ENCODE peak calls at places on chromosomes 4 and X, in seven cellular contexts. D, Z, H, T, I, B and J are unnamed samples.

GRCh38 chr4:131499139-131499873 is 1649.8 kb upstream of the PCDH10 start:
- DNase-seq in H (no peak), I (no peak), D (no peak), Z (no peak), B (no peak), T (no peak), J (no peak)

GRCh38 chr4:48329976-48330375 is 11.4 kb upstream of the SLAIN2 start:
- DNase-seq in D (no peak), Z (no peak), I (no peak), H (no peak), B (no peak), T (no peak), J (no peak)

GRCh38 chrX:110123331-110123782 is 120.4 kb downstream of the TMEM164 start:
- DNase-seq in T (peak; percentile 63), D (no peak), Z (no peak), B (no peak), H (no peak), I (no peak), J (no peak)

GRCh38 chr4:53905281-53905934 is 159.0 kb downstream of the CHIC2 start:
- DNase-seq in D (no peak), B (no peak), T (peak; percentile 31), I (no peak), H (no peak), Z (no peak), J (no peak)

GRCh38 chr4:44447563-44448504 is 775 bp downstream of the KCTD8 start:
- DNase-seq in I (peak; percentile 27), B (no peak), D (no peak), H (no peak), T (no peak), Z (no peak), J (no peak)

GRCh38 chrX:23883737-23884354 is 23.9 kb downstream of the APOO start:
- DNase-seq in Z (no peak), D (peak; percentile 36), B (no peak), I (no peak), H (peak; percentile 66), T (peak; percentile 31), J (peak; percentile 34)

GRCh38 chr4:165787516-165788274 is 85.3 kb upstream of the TLL1 start:
- DNase-seq in D (no peak), H (no peak), B (no peak), I (no peak), T (no peak), Z (no peak), J (no peak)

GRCh38 chr4:61200195-61200990 is at the start of gene ADGRL3:
- DNase-seq in Z (no peak), H (no peak), I (peak; percentile 81), B (peak; percentile 64), T (no peak), D (no peak), J (no peak)

GRCh38 chrX:107842715-107843400 is 17.2 kb downstream of the MID2 start:
- DNase-seq in H (no peak), B (no peak), D (no peak), Z (no peak), I (no peak), T (no peak), J (no peak)

GRCh38 chr4:119302073-119302832 is 19.7 kb downstream of the FABP2 start:
- DNase-seq in B (no peak), D (no peak), I (no peak), T (no peak), H (no peak), Z (no peak), J (no peak)

GRCh38 chrX:13821740-13822139 is 4.8 kb upstream of the GPM6B start:
- DNase-seq in H (no peak), D (no peak), T (no peak), B (no peak), I (no peak), Z (no peak), J (no peak)

GRCh38 chr4:182231080-182231479 is 12.1 kb upstream of the TENM3 start:
- DNase-seq in I (no peak), Z (no peak), B (no peak), H (no peak), T (no peak), D (no peak), J (no peak)

GRCh38 chrX:46569621-46570020 is 3.9 kb upstream of the CHST7 start:
- DNase-seq in Z (no peak), D (no peak), T (no peak), B (no peak), H (no peak), I (no peak), J (no peak)

GRCh38 chr4:130478406-130478805 is 1382.5 kb downstream of the C4orf33 start:
- DNase-seq in B (no peak), D (no peak), H (no peak), I (no peak), T (no peak), Z (no peak), J (no peak)

GRCh38 chrX:10156199-10157031 is at the start of gene CLCN4:
- DNase-seq in B (no peak), D (no peak), T (peak; percentile 67), Z (no peak), I (peak; percentile 41), H (peak; percentile 10), J (peak; percentile 52)

GRCh38 chrX:2451456-2452316 is 49.1 kb downstream of the DHRSX start:
- DNase-seq in D (peak; percentile 25), I (no peak), H (peak; percentile 93), B (no peak), T (no peak), Z (no peak), J (peak; percentile 86)

GRCh38 chr4:77023920-77024319 is 51.9 kb downstream of the CCNI start:
- DNase-seq in D (no peak), I (no peak), T (peak; percentile 38), H (no peak), Z (no peak), B (no peak), J (no peak)

GRCh38 chrX:110037181-110037580 is 34.3 kb downstream of the TMEM164 start:
- DNase-seq in Z (no peak), B (no peak), H (no peak), T (no peak), D (no peak), I (no peak), J (no peak)

GRCh38 chrX:1598021-1598875 is 6.8 kb downstream of the AKAP17A start:
- DNase-seq in Z (no peak), T (no peak), I (no peak), H (no peak), D (no peak), B (no peak), J (no peak)

GRCh38 chr4:110287130-110287529 is 88.7 kb upstream of the ELOVL6 start:
- DNase-seq in B (no peak), H (peak; percentile 44), Z (peak; percentile 83), I (no peak), T (no peak), D (no peak), J (no peak)

GRCh38 chr4:69066945-69067344 is 29.3 kb upstream of the UGT2B7 start:
- DNase-seq in B (no peak), T (no peak), Z (no peak), H (no peak), I (no peak), D (no peak), J (no peak)

GRCh38 chr4:40403079-40403478 is 67.9 kb downstream of the CHRNA9 start:
- DNase-seq in H (no peak), Z (no peak), D (no peak), I (no peak), T (peak; percentile 45), B (no peak), J (no peak)

GRCh38 chr4:137267024-137267423 is 265.3 kb downstream of the PCDH18 start:
- DNase-seq in I (no peak), H (no peak), B (no peak), D (no peak), T (no peak), Z (no peak), J (no peak)

GRCh38 chr4:152159773-152160172 is 376.1 kb downstream of the FBXW7 start:
- DNase-seq in T (no peak), B (no peak), Z (no peak), H (no peak), D (no peak), I (no peak), J (no peak)

GRCh38 chrX:50579955-50580354 is 109.3 kb upstream of the DGKK start:
- DNase-seq in B (no peak), T (peak; percentile 68), H (peak; percentile 59), I (peak; percentile 40), Z (peak; percentile 11), D (peak; percentile 39), J (peak; percentile 31)
- TF ChIP-seq JUND in B (no peak), T (no peak), H (no peak), I (no peak), Z (no peak), D (no peak), J (no peak)

GRCh38 chrX:78595901-78596502 is 63.1 kb downstream of the RTL3 start:
- DNase-seq in T (no peak), Z (no peak), B (peak; percentile 0), H (no peak), I (no peak), D (no peak), J (no peak)
- TF ChIP-seq JUND in T (no peak), Z (no peak), B (no peak), H (no peak), I (no peak), D (no peak), J (no peak)

GRCh38 chrX:134163836-134164235 is 73.1 kb upstream of the CCDC160 start:
- DNase-seq in D (no peak), H (no peak), Z (no peak), T (no peak), I (no peak), B (no peak), J (no peak)
- TF ChIP-seq JUND in D (no peak), H (no peak), Z (no peak), T (no peak), I (no peak), B (no peak), J (no peak)

GRCh38 chr4:176627916-176628315 is 164.8 kb downstream of the VEGFC start:
- DNase-seq in B (no peak), H (no peak), Z (no peak), I (no peak), T (no peak), D (no peak), J (no peak)

GRCh38 chr4:176622251-176622968 is 170.3 kb downstream of the VEGFC start:
- DNase-seq in H (no peak), D (no peak), B (no peak), Z (no peak), T (no peak), I (no peak), J (no peak)
- TF ChIP-seq JUND in H (no peak), D (no peak), B (no peak), Z (no peak), T (no peak), I (no peak), J (no peak)

GRCh38 chr4:168584321-168584771 is 87.5 kb downstream of the PALLD start:
- DNase-seq in Z (no peak), H (no peak), B (no peak), T (no peak), I (no peak), D (no peak), J (no peak)
- TF ChIP-seq JUND in Z (no peak), H (no peak), B (no peak), T (no peak), I (peak; percentile 87), D (no peak), J (no peak)